ENCODE peak calls at places on chromosomes 12 and 14, in seven cellular contexts. One of them, this sample, is unnamed.

GRCh38 chr14:38616959-38617358 is 361.1 kb upstream of the CLEC14A start:
- DNase-seq in psoas muscle: no peak
- DNase-seq in astrocyte of the spinal cord: no peak
- DNase-seq in progenitor cell of endocrine pancreas: no peak
- DNase-seq in adrenal gland: no peak
- DNase-seq in AG10803: peak; percentile 20
- DNase-seq in right lobe of liver: no peak
- DNase-seq in this sample: no peak

GRCh38 chr14:48140804-48141203 is 465.4 kb upstream of the MDGA2 start:
- DNase-seq in psoas muscle: no peak
- DNase-seq in astrocyte of the spinal cord: no peak
- DNase-seq in progenitor cell of endocrine pancreas: no peak
- DNase-seq in adrenal gland: no peak
- DNase-seq in AG10803: no peak
- DNase-seq in right lobe of liver: no peak
- DNase-seq in this sample: no peak

GRCh38 chr12:108009442-108009841 is 119.6 kb upstream of the WSCD2 start:
- DNase-seq in psoas muscle: no peak
- DNase-seq in astrocyte of the spinal cord: no peak
- DNase-seq in progenitor cell of endocrine pancreas: no peak
- DNase-seq in adrenal gland: no peak
- DNase-seq in AG10803: no peak
- DNase-seq in right lobe of liver: no peak
- DNase-seq in this sample: no peak

GRCh38 chr14:20630340-20631022 is 11.0 kb downstream of the OR6S1 start:
- DNase-seq in psoas muscle: no peak
- DNase-seq in astrocyte of the spinal cord: peak; percentile 37
- DNase-seq in progenitor cell of endocrine pancreas: no peak
- DNase-seq in adrenal gland: no peak
- DNase-seq in AG10803: peak; percentile 18
- DNase-seq in right lobe of liver: no peak
- DNase-seq in this sample: no peak

GRCh38 chr12:121638298-121639202 is 12.2 kb downstream of the ORAI1 start:
- DNase-seq in psoas muscle: no peak
- DNase-seq in astrocyte of the spinal cord: no peak
- DNase-seq in progenitor cell of endocrine pancreas: no peak
- DNase-seq in adrenal gland: no peak
- DNase-seq in AG10803: no peak
- DNase-seq in right lobe of liver: no peak
- DNase-seq in this sample: no peak

GRCh38 chr12:43401096-43401495 is 150.9 kb downstream of the ADAMTS20 start:
- DNase-seq in psoas muscle: no peak
- DNase-seq in astrocyte of the spinal cord: no peak
- DNase-seq in progenitor cell of endocrine pancreas: no peak
- DNase-seq in adrenal gland: no peak
- DNase-seq in AG10803: no peak
- DNase-seq in right lobe of liver: no peak
- DNase-seq in this sample: no peak

GRCh38 chr12:32201096-32201495 is 94.4 kb downstream of the BICD1 start:
- DNase-seq in psoas muscle: no peak
- DNase-seq in astrocyte of the spinal cord: no peak
- DNase-seq in progenitor cell of endocrine pancreas: no peak
- DNase-seq in adrenal gland: no peak
- DNase-seq in AG10803: no peak
- DNase-seq in right lobe of liver: no peak
- DNase-seq in this sample: no peak

GRCh38 chr12:11773889-11774677 is 124.6 kb downstream of the ETV6 start:
- DNase-seq in psoas muscle: no peak
- DNase-seq in astrocyte of the spinal cord: no peak
- DNase-seq in progenitor cell of endocrine pancreas: no peak
- DNase-seq in adrenal gland: no peak
- DNase-seq in AG10803: no peak
- DNase-seq in right lobe of liver: peak; percentile 34
- DNase-seq in this sample: peak; percentile 61

GRCh38 chr12:48004039-48004940 is at the start of gene COL2A1:
- DNase-seq in psoas muscle: no peak
- DNase-seq in astrocyte of the spinal cord: peak; percentile 12
- DNase-seq in progenitor cell of endocrine pancreas: peak; percentile 77
- DNase-seq in adrenal gland: peak; percentile 62
- DNase-seq in AG10803: peak; percentile 7
- DNase-seq in right lobe of liver: peak; percentile 42
- DNase-seq in this sample: peak; percentile 40

GRCh38 chr14:103199141-103199540 is 75.9 kb downstream of the TNFAIP2 start:
- DNase-seq in psoas muscle: no peak
- DNase-seq in astrocyte of the spinal cord: no peak
- DNase-seq in progenitor cell of endocrine pancreas: no peak
- DNase-seq in adrenal gland: no peak
- DNase-seq in AG10803: peak; percentile 95
- DNase-seq in right lobe of liver: no peak
- DNase-seq in this sample: no peak

GRCh38 chr12:118061876-118062791 is 1.2 kb upstream of the WSB2 start:
- DNase-seq in psoas muscle: peak; percentile 53
- DNase-seq in astrocyte of the spinal cord: peak; percentile 50
- DNase-seq in progenitor cell of endocrine pancreas: no peak
- DNase-seq in adrenal gland: peak; percentile 65
- DNase-seq in AG10803: peak; percentile 67
- DNase-seq in right lobe of liver: peak; percentile 37
- DNase-seq in this sample: no peak

GRCh38 chr12:29889737-29890136 is 106.0 kb upstream of the TMTC1 start:
- DNase-seq in psoas muscle: peak; percentile 59
- DNase-seq in astrocyte of the spinal cord: peak; percentile 27
- DNase-seq in progenitor cell of endocrine pancreas: peak; percentile 37
- DNase-seq in adrenal gland: peak; percentile 80
- DNase-seq in AG10803: no peak
- DNase-seq in right lobe of liver: peak; percentile 22
- DNase-seq in this sample: no peak

GRCh38 chr14:86296173-86296572 is 766.2 kb downstream of the FLRT2 start:
- DNase-seq in psoas muscle: no peak
- DNase-seq in astrocyte of the spinal cord: peak; percentile 2
- DNase-seq in progenitor cell of endocrine pancreas: no peak
- DNase-seq in adrenal gland: no peak
- DNase-seq in AG10803: no peak
- DNase-seq in right lobe of liver: no peak
- DNase-seq in this sample: no peak

GRCh38 chr14:23568600-23569310 is 1.2 kb upstream of the AP1G2 start:
- DNase-seq in psoas muscle: no peak
- DNase-seq in astrocyte of the spinal cord: no peak
- DNase-seq in progenitor cell of endocrine pancreas: no peak
- DNase-seq in adrenal gland: no peak
- DNase-seq in AG10803: no peak
- DNase-seq in right lobe of liver: no peak
- DNase-seq in this sample: peak; percentile 51

GRCh38 chr14:63993992-63994391 is 141.2 kb downstream of the SYNE2 start:
- DNase-seq in psoas muscle: no peak
- DNase-seq in astrocyte of the spinal cord: no peak
- DNase-seq in progenitor cell of endocrine pancreas: no peak
- DNase-seq in adrenal gland: no peak
- DNase-seq in AG10803: no peak
- DNase-seq in right lobe of liver: no peak
- DNase-seq in this sample: no peak
- TF ChIP-seq CTCF in psoas muscle: peak; percentile 8
- TF ChIP-seq CTCF in astrocyte of the spinal cord: peak; percentile 18
- TF ChIP-seq CTCF in progenitor cell of endocrine pancreas: no peak
- TF ChIP-seq CTCF in adrenal gland: no peak
- TF ChIP-seq CTCF in AG10803: peak; percentile 26
- TF ChIP-seq CTCF in right lobe of liver: peak; percentile 21
- TF ChIP-seq CTCF in this sample: no peak

GRCh38 chr12:58645946-58646345 is 274.4 kb downstream of the LRIG3 start:
- DNase-seq in psoas muscle: no peak
- DNase-seq in astrocyte of the spinal cord: no peak
- DNase-seq in progenitor cell of endocrine pancreas: no peak
- DNase-seq in adrenal gland: no peak
- DNase-seq in AG10803: no peak
- DNase-seq in right lobe of liver: no peak
- DNase-seq in this sample: no peak
- TF ChIP-seq CTCF in psoas muscle: no peak
- TF ChIP-seq CTCF in astrocyte of the spinal cord: no peak
- TF ChIP-seq CTCF in progenitor cell of endocrine pancreas: no peak
- TF ChIP-seq CTCF in adrenal gland: no peak
- TF ChIP-seq CTCF in AG10803: no peak
- TF ChIP-seq CTCF in right lobe of liver: no peak
- TF ChIP-seq CTCF in this sample: no peak

DNA sequence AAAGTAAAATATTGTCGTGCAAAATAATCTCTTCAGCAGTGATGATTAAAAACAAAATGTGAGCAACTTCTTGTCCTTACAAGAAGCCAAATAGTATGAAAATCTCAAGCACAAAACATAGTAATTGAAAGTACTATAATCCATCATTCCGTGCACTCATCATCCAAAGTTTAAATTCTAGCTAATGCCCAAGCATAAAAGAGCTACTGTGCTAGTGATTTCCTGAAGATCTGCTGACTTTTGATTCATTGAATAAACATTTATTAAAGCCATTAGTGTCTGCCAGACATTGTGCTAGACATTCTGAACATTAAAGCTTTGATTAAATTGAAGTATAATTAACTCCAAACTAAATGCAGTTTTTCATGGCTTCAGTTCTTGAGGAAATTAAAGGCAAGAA is 71.5 kb downstream of the CMAS start:
- DNase-seq in psoas muscle: no peak
- DNase-seq in astrocyte of the spinal cord: no peak
- DNase-seq in progenitor cell of endocrine pancreas: no peak
- DNase-seq in adrenal gland: no peak
- DNase-seq in AG10803: no peak
- DNase-seq in right lobe of liver: no peak
- DNase-seq in this sample: no peak
- TF ChIP-seq CTCF in psoas muscle: no peak
- TF ChIP-seq CTCF in astrocyte of the spinal cord: no peak
- TF ChIP-seq CTCF in progenitor cell of endocrine pancreas: no peak
- TF ChIP-seq CTCF in adrenal gland: no peak
- TF ChIP-seq CTCF in AG10803: no peak
- TF ChIP-seq CTCF in right lobe of liver: no peak
- TF ChIP-seq CTCF in this sample: no peak

DNA sequence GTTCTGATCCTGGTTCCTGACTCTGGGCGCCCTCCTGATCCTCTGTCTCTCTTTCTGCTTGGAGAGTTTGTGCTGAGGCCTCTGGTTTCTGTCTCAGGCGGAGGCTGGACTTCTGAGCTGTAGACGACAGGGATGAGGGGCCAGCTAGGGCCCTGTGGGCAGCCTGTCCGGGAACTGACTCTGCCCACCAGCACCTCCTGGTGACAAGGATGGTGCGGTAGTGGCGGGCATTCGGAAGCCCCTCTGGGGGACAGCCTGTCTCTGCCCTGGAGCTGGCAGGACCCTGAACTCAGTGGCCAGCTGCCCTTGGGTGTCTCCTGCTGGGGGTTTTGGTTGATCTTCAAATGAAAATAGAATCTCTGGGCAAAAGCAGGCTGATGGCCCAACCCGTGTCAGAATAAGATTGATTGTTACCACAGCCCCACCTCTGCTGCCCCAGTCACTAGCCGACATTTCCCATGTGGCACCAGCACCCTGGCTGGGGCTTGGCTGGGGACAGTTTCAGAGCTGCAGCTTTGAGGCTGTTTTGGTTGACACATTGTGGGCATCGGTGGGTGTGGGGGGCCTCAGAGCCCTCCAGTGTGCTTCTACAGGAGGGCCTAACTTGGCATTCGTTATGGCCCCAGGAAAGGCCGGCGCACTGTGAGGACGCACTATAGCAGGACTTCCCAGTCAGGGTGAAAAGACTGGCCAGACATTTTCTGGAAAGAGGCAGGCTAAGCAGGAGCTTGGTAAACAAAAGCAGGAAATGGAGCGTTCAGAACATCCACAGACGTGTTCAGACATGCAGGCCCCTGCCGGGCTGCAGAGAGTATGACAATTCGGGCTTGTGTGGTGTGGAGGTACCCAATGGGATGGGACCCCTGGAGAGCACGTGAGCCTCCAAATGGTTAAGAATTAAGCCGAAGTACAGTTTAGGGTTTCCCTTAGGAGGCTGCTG is 16.1 kb downstream of the KRT80 start:
- DNase-seq in psoas muscle: no peak
- DNase-seq in astrocyte of the spinal cord: peak; percentile 33
- DNase-seq in progenitor cell of endocrine pancreas: no peak
- DNase-seq in adrenal gland: no peak
- DNase-seq in AG10803: no peak
- DNase-seq in right lobe of liver: no peak
- DNase-seq in this sample: no peak
- TF ChIP-seq CTCF in psoas muscle: no peak
- TF ChIP-seq CTCF in astrocyte of the spinal cord: peak; percentile 25
- TF ChIP-seq CTCF in progenitor cell of endocrine pancreas: no peak
- TF ChIP-seq CTCF in adrenal gland: no peak
- TF ChIP-seq CTCF in AG10803: peak; percentile 30
- TF ChIP-seq CTCF in right lobe of liver: no peak
- TF ChIP-seq CTCF in this sample: no peak

GRCh38 chr14:26276757-26277156 is 321.1 kb downstream of the NOVA1 start:
- DNase-seq in psoas muscle: no peak
- DNase-seq in astrocyte of the spinal cord: no peak
- DNase-seq in progenitor cell of endocrine pancreas: no peak
- DNase-seq in adrenal gland: no peak
- DNase-seq in AG10803: no peak
- DNase-seq in right lobe of liver: no peak
- DNase-seq in this sample: no peak
- TF ChIP-seq CTCF in psoas muscle: no peak
- TF ChIP-seq CTCF in astrocyte of the spinal cord: peak; percentile 34
- TF ChIP-seq CTCF in progenitor cell of endocrine pancreas: peak; percentile 61
- TF ChIP-seq CTCF in adrenal gland: no peak
- TF ChIP-seq CTCF in AG10803: no peak
- TF ChIP-seq CTCF in right lobe of liver: no peak
- TF ChIP-seq CTCF in this sample: no peak

This sample was measured in CD14-positive monocyte.